ENCODE peak calls at places on chromosomes 7 and 10, in nine cellular contexts. A, Q, B, M, Y, Z, X, E and D are unnamed samples.

GRCh38 chr10:30493609-30494530 is 59.9 kb downstream of the MAP3K8 start:
- DNase-seq in A (peak; percentile 20), Q (no peak), B (peak; percentile 9), M (peak; percentile 24), Y (peak; percentile 73), Z (peak; percentile 73), X (peak; percentile 48), E (peak; percentile 29), D (no peak)

GRCh38 chr10:78377362-78377761 is 343.7 kb downstream of the RPS24 start:
- DNase-seq in A (no peak), Q (no peak), B (no peak), M (peak; percentile 47), Y (no peak), Z (no peak), X (peak; percentile 31), E (no peak), D (no peak)

GRCh38 chr7:88522771-88523316 is 216.2 kb upstream of the STEAP4 start:
- DNase-seq in A (no peak), Q (no peak), B (peak; percentile 45), M (no peak), Y (no peak), Z (no peak), X (no peak), E (no peak), D (no peak)

GRCh38 chr10:88385601-88386203 is 197.4 kb downstream of the RNLS start:
- DNase-seq in A (no peak), Q (peak; percentile 41), B (peak; percentile 71), M (no peak), Y (no peak), Z (no peak), X (peak; percentile 80), E (peak; percentile 86), D (peak; percentile 72)

GRCh38 chr10:79027147-79028055 is 41.4 kb upstream of the ZMIZ1 start:
- DNase-seq in A (no peak), Q (no peak), B (peak; percentile 74), M (no peak), Y (no peak), Z (no peak), X (no peak), E (no peak), D (no peak)

GRCh38 chr10:110993024-110993693 is 73.8 kb downstream of the SHOC2 start:
- DNase-seq in A (peak; percentile 69), Q (no peak), B (no peak), M (peak; percentile 56), Y (no peak), Z (peak; percentile 80), X (peak; percentile 85), E (peak; percentile 62), D (peak; percentile 74)

GRCh38 chr10:86613096-86613495 is 41.3 kb upstream of the OPN4 start:
- DNase-seq in A (no peak), Q (no peak), B (no peak), M (no peak), Y (no peak), Z (no peak), X (no peak), E (no peak), D (no peak)

GRCh38 chr7:3206101-3206500 is 95.0 kb upstream of the SDK1 start:
- DNase-seq in A (no peak), Q (no peak), B (no peak), M (no peak), Y (no peak), Z (no peak), X (no peak), E (no peak), D (no peak)

GRCh38 chr10:6204341-6205191 is 1.8 kb downstream of the PFKFB3 start:
- DNase-seq in A (peak; percentile 61), Q (no peak), B (peak; percentile 46), M (peak; percentile 79), Y (peak; percentile 47), Z (peak; percentile 73), X (peak; percentile 76), E (peak; percentile 45), D (peak; percentile 27)

GRCh38 chr7:142248-142955 is 50.0 kb upstream of the FAM20C start:
- DNase-seq in A (no peak), Q (no peak), B (no peak), M (peak; percentile 78), Y (no peak), Z (no peak), X (no peak), E (no peak), D (no peak)

GRCh38 chr10:113446739-113447138 is 106.1 kb upstream of the HABP2 start:
- DNase-seq in A (no peak), Q (no peak), B (no peak), M (no peak), Y (no peak), Z (no peak), X (no peak), E (no peak), D (no peak)

GRCh38 chr10:111129348-111129747 is 52.5 kb downstream of the ADRA2A start:
- DNase-seq in A (no peak), Q (no peak), B (peak; percentile 17), M (no peak), Y (no peak), Z (no peak), X (no peak), E (no peak), D (no peak)

GRCh38 chr10:26566525-26567348 is 128.6 kb downstream of the APBB1IP start:
- DNase-seq in A (no peak), Q (no peak), B (peak; percentile 14), M (no peak), Y (no peak), Z (no peak), X (no peak), E (no peak), D (no peak)

GRCh38 chr10:124093076-124093773 is at the start of gene CHST15:
- DNase-seq in A (no peak), Q (peak; percentile 79), B (peak; percentile 42), M (peak; percentile 66), Y (no peak), Z (peak; percentile 26), X (peak; percentile 83), E (peak; percentile 26), D (peak; percentile 51)

GRCh38 chr7:53398566-53398965 is 363.1 kb downstream of the POM121L12 start:
- DNase-seq in A (no peak), Q (no peak), B (no peak), M (no peak), Y (no peak), Z (no peak), X (no peak), E (no peak), D (no peak)

GRCh38 chr10:48209246-48209645 is 65.2 kb downstream of the FRMPD2 start:
- DNase-seq in A (peak; percentile 9), Q (no peak), B (no peak), M (peak; percentile 4), Y (no peak), Z (peak; percentile 24), X (peak; percentile 69), E (no peak), D (no peak)

GRCh38 chr10:72079356-72079755 is 9.0 kb downstream of the SPOCK2 start:
- DNase-seq in A (no peak), Q (no peak), B (no peak), M (no peak), Y (no peak), Z (no peak), X (no peak), E (no peak), D (no peak)

GRCh38 chr10:29685506-29685905 is 50.7 kb upstream of the SVIL start:
- DNase-seq in A (no peak), Q (no peak), B (no peak), M (no peak), Y (no peak), Z (no peak), X (no peak), E (no peak), D (no peak)

GRCh38 chr7:1366801-1367405 is 92.4 kb downstream of the MICALL2 start:
- DNase-seq in A (no peak), Q (no peak), B (no peak), M (no peak), Y (no peak), Z (no peak), X (no peak), E (no peak), D (no peak)

GRCh38 chr10:60944159-60944909 is at the start of gene RHOBTB1:
- DNase-seq in A (no peak), Q (peak; percentile 47), B (peak; percentile 94), M (peak; percentile 87), Y (peak; percentile 23), Z (peak; percentile 77), X (peak; percentile 79), E (peak; percentile 71), D (peak; percentile 69)

GRCh38 chr7:82164813-82165212 is 278.8 kb downstream of the CACNA2D1 start:
- DNase-seq in A (peak; percentile 54), Q (no peak), B (peak; percentile 35), M (peak; percentile 82), Y (no peak), Z (peak; percentile 63), X (peak; percentile 41), E (peak; percentile 13), D (peak; percentile 50)

GRCh38 chr7:132708501-132708900 is 132.2 kb upstream of the PLXNA4 start:
- DNase-seq in A (no peak), Q (no peak), B (no peak), M (no peak), Y (no peak), Z (no peak), X (no peak), E (no peak), D (no peak)

GRCh38 chr10:71285180-71285545 is 33.9 kb upstream of the SLC29A3 start:
- DNase-seq in A (no peak), Q (peak; percentile 68), B (peak; percentile 68), M (peak; percentile 49), Y (no peak), Z (no peak), X (peak; percentile 26), E (peak; percentile 47), D (peak; percentile 35)

GRCh38 chr7:100963386-100963785 is 6.0 kb upstream of the MUC12 start:
- DNase-seq in A (no peak), Q (no peak), B (no peak), M (no peak), Y (no peak), Z (no peak), X (no peak), E (no peak), D (peak; percentile 7)

GRCh38 chr10:23344251-23344841 is at the start of gene C10orf67:
- DNase-seq in A (no peak), Q (peak; percentile 10), B (peak; percentile 84), M (peak; percentile 70), Y (no peak), Z (no peak), X (peak; percentile 24), E (no peak), D (no peak)

GRCh38 chr7:151632750-151633515 is 113.2 kb upstream of the RHEB start:
- DNase-seq in A (no peak), Q (no peak), B (peak; percentile 87), M (peak; percentile 62), Y (no peak), Z (no peak), X (peak; percentile 27), E (no peak), D (no peak)

GRCh38 chr7:30231271-30231670 is 53.1 kb upstream of the ZNRF2 start:
- DNase-seq in A (no peak), Q (no peak), B (no peak), M (no peak), Y (no peak), Z (no peak), X (no peak), E (no peak), D (no peak)

GRCh38 chr10:125149278-125150047 is 10.9 kb downstream of the CTBP2 start:
- DNase-seq in A (no peak), Q (peak; percentile 53), B (peak; percentile 57), M (peak; percentile 80), Y (peak; percentile 59), Z (peak; percentile 78), X (peak; percentile 63), E (peak; percentile 61), D (peak; percentile 36)

GRCh38 chr7:120862987-120863386 is 5.0 kb upstream of the TSPAN12 start:
- DNase-seq in A (no peak), Q (no peak), B (peak; percentile 16), M (no peak), Y (no peak), Z (no peak), X (no peak), E (no peak), D (no peak)

GRCh38 chr10:131973160-131973951 is 8.4 kb downstream of the BNIP3 start:
- DNase-seq in A (no peak), Q (no peak), B (peak; percentile 82), M (no peak), Y (no peak), Z (no peak), X (no peak), E (no peak), D (no peak)

GRCh38 chr10:60270426-60270825 is 119.2 kb downstream of the ANK3 start:
- DNase-seq in A (no peak), Q (no peak), B (peak; percentile 5), M (no peak), Y (no peak), Z (peak; percentile 38), X (peak; percentile 42), E (peak; percentile 10), D (no peak)